ENCODE peak calls at places on chromosomes 4 and X, in ten cellular contexts. M is CD8-positive, alpha-beta T cell; V is cardiac fibroblast; H is hepatocyte; W is ovary; K is heart right ventricle; R is coronary artery; A is LNCaP clone FGC; N is ascending aorta; X is stomach. B is an unnamed sample.

GRCh38 chrX:116239944-116240391 is 69.4 kb downstream of the AGTR2 start:
- DNase-seq in M (no peak), V (peak; percentile 48), H (no peak), W (no peak), K (no peak), R (no peak), A (peak; percentile 40), N (no peak), X (no peak), B (peak; percentile 6)

GRCh38 chr4:107349266-107349665 is 313.2 kb upstream of the DKK2 start:
- DNase-seq in M (no peak), V (no peak), H (no peak), W (no peak), K (no peak), R (no peak), A (no peak), N (no peak), X (no peak), B (peak; percentile 3)

GRCh38 chr4:101115841-101116240 is 231.5 kb downstream of the PPP3CA start:
- DNase-seq in M (no peak), V (no peak), H (no peak), W (no peak), K (no peak), R (no peak), A (no peak), N (no peak), X (no peak), B (no peak)

GRCh38 chr4:169744601-169745000 is 13.1 kb downstream of the HPF1 start:
- DNase-seq in M (no peak), V (no peak), H (no peak), W (no peak), K (no peak), R (no peak), A (no peak), N (no peak), X (no peak), B (no peak)

GRCh38 chr4:8557151-8558076 is 22.8 kb upstream of the GPR78 start:
- DNase-seq in M (no peak), V (no peak), H (no peak), W (peak; percentile 13), K (no peak), R (no peak), A (no peak), N (no peak), X (no peak), B (no peak)

GRCh38 chrX:46792826-46793195 is 33.9 kb upstream of the SLC9A7 start:
- DNase-seq in M (no peak), V (no peak), H (no peak), W (no peak), K (no peak), R (no peak), A (no peak), N (no peak), X (no peak), B (no peak)

GRCh38 chrX:136260801-136261200 is 9.6 kb upstream of the MAP7D3 start:
- DNase-seq in M (no peak), V (peak; percentile 69), H (no peak), W (no peak), K (no peak), R (no peak), A (no peak), N (peak; percentile 82), X (no peak), B (peak; percentile 77)

GRCh38 chrX:11934089-11934488 is 176.1 kb downstream of the MSL3 start:
- DNase-seq in M (no peak), V (no peak), H (no peak), W (no peak), K (no peak), R (no peak), A (no peak), N (no peak), X (no peak), B (no peak)

GRCh38 chr4:23333946-23334878 is 555.6 kb downstream of the PPARGC1A start:
- DNase-seq in M (no peak), V (peak; percentile 89), H (peak; percentile 26), W (no peak), K (peak; percentile 7), R (no peak), A (no peak), N (no peak), X (no peak), B (peak; percentile 61)

GRCh38 chrX:119502727-119503483 is 34.7 kb downstream of the SLC25A5 start:
- DNase-seq in M (no peak), V (peak; percentile 39), H (peak; percentile 30), W (no peak), K (no peak), R (no peak), A (no peak), N (no peak), X (peak; percentile 71), B (peak; percentile 59)

GRCh38 chrX:46637937-46638336 is 64.4 kb downstream of the CHST7 start:
- DNase-seq in M (no peak), V (no peak), H (no peak), W (no peak), K (no peak), R (no peak), A (no peak), N (no peak), X (no peak), B (no peak)

GRCh38 chr4:107044170-107044569 is 8.1 kb upstream of the DKK2 start:
- DNase-seq in M (no peak), V (peak; percentile 6), H (no peak), W (no peak), K (no peak), R (no peak), A (peak; percentile 7), N (no peak), X (no peak), B (no peak)

GRCh38 chr4:52907510-52907909 is 45.4 kb downstream of the RASL11B start:
- DNase-seq in M (no peak), V (no peak), H (no peak), W (no peak), K (no peak), R (no peak), A (no peak), N (no peak), X (no peak), B (no peak)

GRCh38 chrX:13898603-13899002 is 81.7 kb upstream of the GPM6B start:
- DNase-seq in M (no peak), V (no peak), H (no peak), W (no peak), K (no peak), R (no peak), A (no peak), N (no peak), X (no peak), B (no peak)

GRCh38 chr4:113222431-113222979 is 173.1 kb downstream of the ANK2 start:
- DNase-seq in M (no peak), V (no peak), H (no peak), W (no peak), K (no peak), R (no peak), A (no peak), N (no peak), X (no peak), B (peak; percentile 45)

GRCh38 chr4:113222006-113222405 is 172.6 kb downstream of the ANK2 start:
- DNase-seq in M (no peak), V (no peak), H (no peak), W (no peak), K (no peak), R (no peak), A (no peak), N (no peak), X (no peak), B (peak; percentile 46)

GRCh38 chr4:113223001-113223400 is 173.5 kb downstream of the ANK2 start:
- DNase-seq in M (no peak), V (no peak), H (no peak), W (no peak), K (no peak), R (no peak), A (no peak), N (no peak), X (no peak), B (peak; percentile 63)
- H3K4me3 ChIP-seq in M (no peak overlapping the region), V (no peak overlapping the region), H (no peak overlapping the region), W (no peak overlapping the region), K (no peak overlapping the region), R (no peak overlapping the region), A (no peak overlapping the region), N (no peak overlapping the region), X (no peak overlapping the region), B (no peak overlapping the region)

GRCh38 chr4:185767528-185767927 is 44.5 kb downstream of the SORBS2 start:
- DNase-seq in M (no peak), V (no peak), H (no peak), W (no peak), K (no peak), R (no peak), A (no peak), N (no peak), X (no peak), B (no peak)
- TF ChIP-seq CTCF in M (no peak), V (no peak), H (no peak), W (no peak), K (no peak), R (no peak), A (no peak), N (no peak), X (no peak), B (no peak)

DNA sequence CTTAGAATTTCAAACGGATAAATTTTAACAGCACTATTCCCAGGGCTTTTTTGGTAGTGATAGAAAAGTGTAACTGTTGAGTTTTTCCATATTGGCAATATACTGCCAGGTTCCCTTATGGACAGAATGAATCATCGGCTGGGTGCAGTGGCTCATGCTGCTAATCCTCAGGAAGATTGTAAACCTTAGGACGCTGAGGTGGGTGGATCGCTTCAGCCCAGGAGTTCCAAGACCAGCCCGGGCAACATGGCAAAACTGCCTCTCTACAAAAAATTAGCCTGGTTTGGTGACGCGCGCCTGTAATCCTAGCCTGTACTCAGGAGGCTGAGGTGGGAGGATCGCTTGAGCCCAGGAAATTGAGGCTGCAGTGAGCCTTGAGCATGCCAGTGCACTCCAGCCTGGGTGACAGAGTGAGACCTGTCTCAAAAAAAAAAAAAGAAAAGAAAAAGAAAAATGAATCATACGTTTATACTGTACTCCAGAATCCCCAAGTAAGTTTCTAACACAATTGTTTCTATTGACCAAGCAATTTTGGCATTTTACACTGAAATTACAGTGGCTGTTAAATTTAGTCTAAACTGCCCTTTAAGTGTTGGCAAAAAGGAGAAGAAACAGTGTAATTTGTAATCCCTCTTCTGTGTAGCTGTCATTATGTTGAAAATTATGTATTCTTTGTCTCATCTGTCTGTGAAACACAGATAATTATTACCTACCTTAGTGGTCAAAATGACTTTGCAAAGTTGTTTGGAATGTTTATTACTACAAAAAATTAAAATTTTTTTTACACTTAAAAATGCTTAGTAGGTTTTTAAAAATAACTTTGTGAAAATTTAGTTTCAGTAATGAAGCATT is 1.8 kb downstream of the SLC30A9 start:
- DNase-seq in M (no peak), V (no peak), H (peak; percentile 66), W (no peak), K (no peak), R (no peak), A (no peak), N (no peak), X (no peak), B (no peak)
- H3K4me3 ChIP-seq in M (no peak overlapping the region), V (no peak overlapping the region), H (peak overlapping the region; percentile 84), W (no peak overlapping the region), K (peak overlapping the region; percentile 72), R (peak overlapping the region; percentile 93), A (peak overlapping the region; percentile 78), N (no peak overlapping the region), X (peak overlapping the region; percentile 75), B (no peak overlapping the region)

DNA sequence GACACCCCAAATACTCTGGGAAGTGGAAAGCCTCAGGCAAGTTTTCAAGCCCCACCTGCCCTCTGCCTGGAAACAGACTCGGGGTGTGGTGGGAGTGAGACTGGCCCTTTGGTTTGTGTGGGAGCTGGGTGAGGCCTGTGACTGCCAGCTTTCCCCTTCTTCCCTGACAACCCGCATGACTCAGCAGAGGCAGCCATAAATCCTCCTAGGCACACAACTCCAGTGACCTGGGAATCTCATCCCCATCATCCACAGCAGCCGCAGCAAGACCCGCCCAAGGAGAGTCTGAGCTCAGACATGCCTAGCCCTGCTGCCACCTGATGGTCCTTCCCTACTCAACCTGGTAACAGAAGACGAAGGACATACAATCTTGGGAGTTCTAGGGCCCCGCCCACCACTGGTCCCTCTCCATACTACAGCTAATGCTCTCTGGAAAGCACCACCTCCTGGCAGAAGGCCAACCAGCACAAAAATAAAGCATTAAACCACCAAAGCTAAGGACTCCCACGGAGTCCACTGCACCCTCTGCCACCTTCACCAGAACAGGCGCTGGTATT is 30.7 kb downstream of the GATB start:
- DNase-seq in M (no peak), V (no peak), H (peak; percentile 58), W (no peak), K (no peak), R (no peak), A (no peak), N (no peak), X (no peak), B (peak; percentile 10)
- TF ChIP-seq CTCF in M (no peak), V (no peak), H (no peak), W (no peak), K (no peak), R (no peak), A (no peak), N (no peak), X (no peak), B (no peak)